ENCODE peak calls at places on chromosomes 4 and X, in five cellular contexts. S, H, O, B and E are unnamed samples.

GRCh38 chr4:94207469-94208224 is at the start of gene SMARCAD1:
- DNase-seq in O (peak), H (peak), S (peak), B (peak), E (peak)

GRCh38 chrX:79325263-79325958 is 41.7 kb downstream of the ITM2A start:
- DNase-seq in S (no peak), B (no peak), O (no peak), H (no peak), E (no peak)

GRCh38 chrX:13369541-13370140 is 49.8 kb upstream of the ATXN3L start:
- DNase-seq in O (no peak), S (no peak), B (no peak), H (no peak), E (no peak)

GRCh38 chr4:96407651-96408342 is 567.9 kb downstream of the PDHA2 start:
- DNase-seq in O (no peak), H (no peak), B (no peak), S (no peak), E (no peak)

GRCh38 chrX:15404712-15405111 is 20.5 kb upstream of the VEGFD start:
- DNase-seq in B (peak), O (no peak), H (peak), S (peak), E (no peak)

GRCh38 chr4:162015090-162015489 is 148.7 kb downstream of the FSTL5 start:
- DNase-seq in H (no peak), S (no peak), O (no peak), B (no peak), E (no peak)

GRCh38 chr4:94673961-94674360 is 83.8 kb upstream of the BMPR1B start:
- DNase-seq in O (no peak), H (no peak), S (no peak), B (no peak), E (no peak)

GRCh38 chr4:42750831-42751230 is 93.9 kb upstream of the ATP8A1 start:
- DNase-seq in H (no peak), B (no peak), S (no peak), O (no peak), E (no peak)

GRCh38 chr4:47287735-47288134 is 175.8 kb downstream of the COMMD8 start:
- DNase-seq in S (no peak), B (no peak), H (no peak), O (peak), E (no peak)

GRCh38 chrX:48937065-48937907 is 18.5 kb upstream of the PIM2 start:
- DNase-seq in B (no peak), O (peak), S (no peak), H (peak), E (peak)

GRCh38 chr4:42280327-42281095 is 116.8 kb upstream of the SHISA3 start:
- DNase-seq in O (no peak), H (no peak), B (peak), S (no peak), E (no peak)

GRCh38 chr4:152640058-152640921 is 39.5 kb downstream of the TMEM154 start:
- DNase-seq in B (peak), S (no peak), H (no peak), O (no peak), E (no peak)

GRCh38 chr4:138485498-138485897 is 243.3 kb upstream of the SLC7A11 start:
- DNase-seq in B (no peak), O (no peak), S (no peak), H (no peak), E (no peak)

GRCh38 chr4:21949073-21949457 is 493 bp upstream of the KCNIP4 start:
- DNase-seq in S (no peak), O (no peak), H (peak), B (no peak), E (no peak)

DNA sequence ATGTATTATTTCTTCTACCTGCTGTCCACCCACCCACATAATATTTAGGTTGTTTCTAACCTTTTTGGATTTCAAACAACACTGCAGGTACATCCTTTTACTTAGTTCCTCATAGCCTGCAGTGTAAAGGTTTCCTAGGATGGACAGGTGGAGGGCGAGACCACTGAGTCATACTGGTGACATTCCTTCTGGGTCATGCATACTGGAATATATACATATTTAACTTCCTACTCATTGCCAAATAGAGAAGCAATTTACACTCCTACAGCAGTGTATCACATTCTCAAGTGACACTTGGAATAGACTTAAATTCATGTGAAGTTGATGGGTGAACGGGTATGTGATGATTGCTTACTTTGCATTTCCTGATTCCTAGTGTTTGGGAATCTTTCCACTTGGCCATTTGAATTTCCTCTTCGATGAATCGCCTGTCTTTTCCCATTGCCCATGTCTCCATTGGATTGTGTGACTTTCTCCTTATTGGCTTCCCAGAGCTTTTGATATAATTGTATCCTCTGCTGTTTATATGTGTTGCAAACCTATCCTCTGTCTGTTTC is 8.2 kb upstream of the PPP2R2C start:
- DNase-seq in B (no peak), H (no peak), S (no peak), O (no peak), E (no peak)
- TF ChIP-seq EP300 in B (no peak), H (no peak), S (no peak), O (no peak), E (no peak)

DNA sequence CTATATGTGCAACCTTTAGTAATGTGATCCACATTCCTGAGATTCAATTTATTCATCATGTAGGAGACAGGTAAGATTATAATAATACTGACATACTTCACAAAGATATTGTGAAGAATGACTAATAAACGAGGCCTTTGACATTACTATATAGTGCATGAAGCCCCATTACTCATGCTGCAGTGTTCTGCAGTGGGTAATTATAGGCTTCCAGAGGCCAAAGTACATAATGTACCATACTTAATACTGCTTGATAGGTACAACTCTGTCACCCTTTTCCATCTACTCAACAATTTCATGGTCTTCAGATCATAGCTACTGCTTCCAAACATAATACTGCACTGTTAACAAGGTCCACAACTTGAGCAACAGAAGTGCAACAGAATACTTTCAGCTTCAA is 68.9 kb downstream of the COL25A1 start:
- DNase-seq in H (no peak), S (no peak), O (no peak), B (no peak), E (no peak)
- TF ChIP-seq POLR2AphosphoS5 in H (no peak), S (no peak), O (no peak), B (no peak), E (no peak)

DNA sequence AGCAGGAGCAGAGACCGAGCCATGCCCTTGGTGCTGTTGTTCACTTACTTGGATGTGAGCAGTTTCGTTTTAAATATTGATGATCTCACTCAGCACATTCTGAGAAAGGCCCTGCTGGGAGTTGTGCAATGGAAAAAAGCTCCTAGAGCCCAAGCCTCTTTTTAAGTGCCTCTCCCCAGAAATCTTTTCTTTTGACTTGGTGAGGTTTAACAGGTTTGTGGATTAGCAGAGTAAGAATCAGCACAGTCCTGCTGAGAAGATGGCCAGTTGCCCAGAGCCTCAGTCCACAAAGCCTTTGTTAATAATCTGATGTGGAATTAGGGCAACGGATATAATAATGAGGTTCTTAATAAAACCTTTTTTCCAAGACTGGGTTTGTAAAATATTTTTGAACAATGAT is 157.5 kb upstream of the ATP6AP2 start:
- DNase-seq in O (no peak), H (no peak), S (no peak), B (no peak), E (peak)
- TF ChIP-seq EP300 in O (no peak), H (no peak), S (no peak), B (no peak), E (no peak)

DNA sequence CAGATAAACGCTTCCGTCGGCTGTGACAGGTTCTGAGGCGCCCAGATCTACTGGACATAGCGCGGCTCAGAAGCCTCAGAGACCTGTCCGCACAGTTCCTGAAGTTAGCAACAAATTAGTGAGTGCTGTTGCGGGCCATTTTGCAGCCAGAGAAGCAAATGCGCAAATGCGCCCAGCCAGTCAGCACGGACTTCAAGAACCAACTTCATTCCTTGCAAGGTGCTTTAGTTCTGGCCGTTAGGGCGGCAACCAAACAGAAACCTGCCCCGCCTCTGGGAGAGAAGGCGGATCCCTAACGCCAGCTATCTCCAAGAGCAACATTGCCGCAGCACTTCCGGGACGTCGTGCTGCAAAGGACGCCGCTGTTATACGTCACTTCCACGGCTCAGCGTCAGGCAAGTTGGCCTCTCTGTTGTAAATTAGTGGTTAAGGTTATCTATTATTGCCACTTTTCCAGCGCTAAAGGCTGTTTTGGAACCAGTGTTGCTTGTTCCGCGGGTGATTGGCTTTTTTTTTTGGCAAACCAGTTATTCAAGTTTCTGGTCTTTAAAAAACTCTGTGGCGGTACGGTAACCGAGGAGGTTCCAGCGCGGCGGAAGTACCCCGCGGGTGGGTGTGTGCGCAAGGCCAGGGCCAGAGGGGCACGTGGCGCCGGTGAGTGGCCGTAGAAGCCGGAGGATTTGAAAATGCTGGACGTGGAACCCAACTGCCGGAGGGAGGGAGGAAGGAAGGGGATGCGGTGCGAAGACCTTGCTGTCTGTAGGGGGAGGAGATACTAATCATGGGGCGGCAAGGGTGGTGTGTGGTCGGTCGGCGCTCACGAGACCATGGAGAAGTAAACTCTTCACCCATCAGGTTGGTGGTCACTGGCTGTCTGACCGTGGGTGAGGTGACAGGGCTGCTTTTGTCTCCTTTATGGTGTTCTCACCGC is at the start of gene GAR1:
- DNase-seq in O (peak), B (peak), H (peak), S (peak), E (peak)
- TF ChIP-seq POLR2AphosphoS5 in O (peak), B (peak), H (peak), S (peak), E (peak)

GRCh38 chr4:114052227-114052626 is 72.8 kb upstream of the ARSJ start:
- DNase-seq in B (no peak), O (no peak), H (no peak), S (no peak), E (no peak)
- TF ChIP-seq EP300 in B (no peak), O (no peak), H (no peak), S (no peak), E (no peak)

GRCh38 chr4:156971623-156972369 is at the start of gene PDGFC:
- DNase-seq in B (peak), S (peak), O (no peak), H (peak), E (peak)
- TF ChIP-seq POLR2AphosphoS5 in B (peak), S (peak), O (no peak), H (peak), E (peak)

DNA sequence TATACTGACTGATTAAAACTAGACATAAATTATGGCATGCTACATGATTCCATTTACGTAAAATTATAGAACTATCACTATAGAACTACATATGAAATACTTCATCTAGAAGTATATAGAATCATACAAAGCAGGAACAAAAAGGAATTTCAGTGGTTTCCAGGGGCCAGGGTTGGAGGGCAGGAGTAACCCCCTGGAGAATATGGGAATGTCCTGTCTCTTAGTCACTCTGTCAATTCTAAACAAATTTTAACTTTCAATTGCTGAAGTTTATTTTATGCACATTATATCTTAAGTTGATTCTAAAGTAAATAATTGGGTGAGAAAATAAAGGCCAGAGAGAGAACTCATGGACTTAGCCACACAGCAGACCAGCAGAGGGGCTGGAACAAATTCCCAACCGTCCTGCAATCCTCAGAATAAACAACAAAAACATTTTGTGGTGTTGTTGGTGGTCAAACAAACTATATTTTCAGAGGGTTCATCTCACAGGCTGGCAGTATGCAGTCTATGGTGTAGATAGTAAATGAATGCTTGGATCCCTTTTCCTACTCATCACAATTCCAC is 476.9 kb upstream of the SLIT2 start:
- DNase-seq in O (no peak), S (no peak), H (no peak), B (no peak), E (no peak)
- TF ChIP-seq EP300 in O (no peak), S (no peak), H (no peak), B (no peak), E (no peak)

GRCh38 chr4:146846882-146847281 is 98.8 kb downstream of the TTC29 start:
- DNase-seq in B (no peak), S (no peak), H (no peak), O (no peak), E (no peak)
- TF ChIP-seq POLR2AphosphoS5 in B (no peak), S (no peak), H (no peak), O (no peak), E (no peak)

DNA sequence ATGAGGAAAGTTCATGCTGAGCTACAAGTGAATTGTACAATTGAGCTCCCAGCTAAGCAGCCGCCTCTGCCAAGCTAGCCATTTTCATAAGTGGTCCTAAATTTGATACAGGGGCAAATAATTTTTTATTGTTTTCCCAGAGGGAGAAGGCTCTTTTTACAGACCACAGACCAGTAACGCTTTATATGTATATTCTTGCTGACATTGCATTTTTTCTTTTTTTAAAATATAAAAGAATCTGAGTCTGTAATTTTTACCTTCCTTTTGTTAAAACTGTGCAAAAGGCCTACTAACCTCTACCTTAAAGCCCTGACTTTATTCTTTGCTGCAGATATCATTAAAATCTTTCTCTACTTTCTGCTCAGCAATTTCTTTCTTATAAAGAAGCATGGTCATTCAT is 501.2 kb upstream of the INTU start:
- DNase-seq in B (no peak), O (no peak), H (no peak), S (no peak), E (no peak)
- TF ChIP-seq EP300 in B (no peak), O (no peak), H (no peak), S (no peak), E (no peak)

DNA sequence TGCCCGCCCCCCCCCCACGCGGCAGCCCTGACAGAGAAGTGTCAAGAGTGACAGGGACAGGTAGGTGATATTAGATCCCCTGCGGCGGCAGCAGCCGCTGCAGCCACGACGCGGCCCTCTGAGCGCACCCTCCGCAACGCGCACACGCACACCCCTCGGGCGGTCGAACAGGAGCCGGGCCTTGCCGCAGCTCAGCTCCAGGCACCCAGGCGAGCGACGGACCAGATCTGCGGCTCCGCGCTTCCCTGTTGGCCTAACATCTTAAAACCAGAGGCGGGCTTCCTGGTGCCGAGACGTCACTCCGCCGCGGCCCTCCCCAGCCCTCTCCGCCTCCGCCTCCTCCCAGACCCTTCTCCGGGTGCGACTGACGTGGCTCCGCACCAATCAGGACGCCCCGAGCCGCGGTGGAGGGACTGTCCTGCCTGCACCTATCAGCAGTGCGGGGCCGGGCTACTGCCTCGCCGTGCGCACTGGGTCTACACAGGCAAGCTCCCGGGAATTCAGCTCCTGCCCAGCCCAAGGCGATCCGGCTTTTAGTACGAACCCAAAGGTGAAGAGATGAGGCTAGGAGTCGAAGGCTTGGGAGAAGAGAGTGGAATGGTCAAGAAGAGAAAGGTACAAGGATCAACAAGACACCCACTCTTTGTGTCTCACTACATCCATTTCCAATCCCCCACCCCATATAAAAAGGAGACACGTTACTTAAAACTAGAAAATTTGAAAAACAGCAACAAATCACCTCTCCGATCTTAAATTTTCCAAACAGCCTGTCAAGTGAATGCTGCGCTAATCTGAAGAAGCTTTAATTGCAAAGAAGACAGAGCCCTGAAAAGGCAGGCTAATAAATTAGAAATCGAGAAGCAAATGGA is at the start of gene PITX2:
- DNase-seq in S (peak), H (peak), B (peak), O (no peak), E (no peak)
- TF ChIP-seq POLR2AphosphoS5 in S (no peak), H (peak), B (no peak), O (no peak), E (no peak)